ENCODE peak calls at places on chromosomes 16 and 17, in nine cellular contexts. H, W, C, M, U, J, V, X and G are unnamed samples.

GRCh38 chr17:81453712-81454111 is 58.5 kb downstream of the BAHCC1 start:
- DNase-seq in H (peak), U (peak), V (no peak), M (peak), J (no peak), C (no peak), X (no peak), W (no peak), G (no peak)

GRCh38 chr16:9650284-9650683 is 531.9 kb downstream of the GRIN2A start:
- DNase-seq in J (no peak), H (no peak), M (peak), V (no peak), U (no peak), W (no peak), X (no peak), C (no peak), G (no peak)

GRCh38 chr17:19744922-19745757 is 3.0 kb downstream of the ALDH3A1 start:
- DNase-seq in U (peak), V (peak), H (peak), C (no peak), X (peak), W (peak), M (peak), J (peak), G (peak)

GRCh38 chr16:4699030-4699556 is 5.7 kb downstream of the NUDT16L1 start:
- DNase-seq in X (no peak), U (no peak), C (no peak), W (no peak), V (no peak), M (no peak), H (no peak), J (no peak), G (no peak)

GRCh38 chr16:73113326-73113720 is 65.4 kb upstream of the ZFHX3 start:
- DNase-seq in V (no peak), U (no peak), H (no peak), W (peak), M (no peak), J (no peak), C (no peak), X (no peak), G (no peak)

GRCh38 chr16:80615751-80616150 is 75.0 kb downstream of the DYNLRB2 start:
- DNase-seq in V (no peak), U (no peak), W (no peak), M (no peak), C (no peak), J (no peak), X (no peak), H (no peak), G (no peak)

GRCh38 chr17:65071861-65072260 is 15.3 kb upstream of the GNA13 start:
- DNase-seq in J (no peak), X (peak), M (no peak), V (no peak), H (no peak), U (no peak), C (no peak), W (no peak), G (no peak)

GRCh38 chr16:2147981-2148671 is at the start of gene RAB26:
- DNase-seq in U (no peak), X (peak), M (peak), V (peak), C (no peak), H (peak), J (peak), W (peak), G (peak)

GRCh38 chr16:67965668-67966548 is 2.5 kb downstream of the SLC12A4 start:
- DNase-seq in M (no peak), V (no peak), U (no peak), W (peak), X (no peak), J (no peak), H (no peak), C (no peak), G (no peak)

GRCh38 chr17:8383143-8383974 is at the start of gene RPL26:
- DNase-seq in U (peak), H (peak), M (peak), W (peak), X (peak), J (peak), C (peak), V (peak), G (peak)

GRCh38 chr17:40340880-40341807 is 23.4 kb downstream of the GJD3 start:
- DNase-seq in H (peak), V (peak), C (no peak), X (peak), U (peak), M (peak), W (peak), J (peak), G (peak)

GRCh38 chr16:77406680-77407079 is 28.2 kb downstream of the ADAMTS18 start:
- DNase-seq in W (peak), X (peak), U (peak), J (no peak), H (no peak), C (no peak), V (no peak), M (no peak), G (no peak)

GRCh38 chr16:51624083-51624775 is 473.2 kb upstream of the SALL1 start:
- DNase-seq in J (no peak), U (no peak), V (no peak), W (no peak), H (no peak), X (no peak), C (no peak), M (no peak), G (no peak)

GRCh38 chr17:9181640-9182039 is 160.3 kb downstream of the NTN1 start:
- DNase-seq in V (no peak), H (no peak), W (no peak), X (no peak), J (no peak), M (no peak), C (no peak), U (peak), G (no peak)

GRCh38 chr16:66409156-66409555 is 17.9 kb upstream of the BEAN1 start:
- DNase-seq in M (no peak), V (no peak), W (peak), C (no peak), H (no peak), U (no peak), X (peak), J (no peak), G (no peak)

GRCh38 chr17:16381496-16381820 is 567 bp downstream of the UBB start:
- DNase-seq in W (peak), M (peak), H (peak), C (no peak), U (no peak), J (no peak), V (no peak), X (no peak), G (peak)

GRCh38 chr16:87218281-87219055 is 98.7 kb downstream of the C16orf95 start:
- DNase-seq in X (no peak), M (no peak), H (no peak), W (no peak), J (no peak), V (no peak), C (no peak), U (no peak), G (no peak)

GRCh38 chr16:50999181-50999580 is 151.9 kb downstream of the SALL1 start:
- DNase-seq in J (no peak), C (no peak), V (no peak), W (no peak), X (no peak), U (no peak), M (no peak), H (no peak), G (no peak)

GRCh38 chr17:13508916-13509315 is 92.8 kb downstream of the HS3ST3A1 start:
- DNase-seq in J (no peak), C (no peak), V (no peak), M (peak), U (no peak), H (no peak), X (peak), W (peak), G (no peak)

GRCh38 chr17:44636562-44636961 is 19.7 kb upstream of the MEIOC start:
- DNase-seq in M (no peak), U (peak), H (no peak), X (peak), V (peak), C (no peak), J (peak), W (peak), G (no peak)